ENCODE peak calls at places on chromosomes 4 and X, in four cellular contexts. U is HCT116, T is transverse colon, V is breast epithelium. E is an unnamed sample.

GRCh38 chr4:5746829-5747745 is 36.1 kb downstream of the EVC start:
- DNase-seq in V (no peak), T (no peak), U (no peak), E (no peak)

GRCh38 chrX:152941328-152942111 is 43.7 kb downstream of the ZNF185 start:
- DNase-seq in T (peak), U (peak), V (peak), E (peak)

GRCh38 chr4:105683038-105683437 is 25.5 kb downstream of the INTS12 start:
- DNase-seq in U (no peak), V (peak), T (peak), E (no peak)

GRCh38 chr4:82421796-82422560 is 8.3 kb downstream of the HNRNPDL start:
- DNase-seq in V (no peak), U (no peak), T (no peak), E (no peak)

GRCh38 chr4:714087-714486 is 8.5 kb downstream of the PCGF3 start:
- DNase-seq in T (no peak), U (no peak), V (no peak), E (no peak)

GRCh38 chr4:80184791-80185756 is 12.2 kb upstream of the PRDM8 start:
- DNase-seq in T (peak), U (no peak), V (no peak), E (no peak)

GRCh38 chr4:74503580-74503979 is 58.6 kb downstream of the AREG start:
- DNase-seq in V (no peak), T (no peak), U (no peak), E (no peak)

GRCh38 chr4:67770422-67770821 is 16.2 kb upstream of the GNRHR start:
- DNase-seq in T (no peak), U (no peak), V (no peak), E (no peak)

GRCh38 chrX:15761564-15762191 is 23.6 kb downstream of the CA5B start:
- DNase-seq in U (no peak), V (no peak), T (no peak), E (peak)

GRCh38 chr4:118367872-118368271 is 15.1 kb upstream of the PRSS12 start:
- DNase-seq in U (no peak), T (no peak), V (no peak), E (no peak)

GRCh38 chrX:40871385-40872082 is 136.2 kb upstream of the MED14 start:
- DNase-seq in T (no peak), V (no peak), U (no peak), E (no peak)

GRCh38 chr4:113355550-113356371 is 306.3 kb downstream of the ANK2 start:
- DNase-seq in V (no peak), U (peak), T (peak), E (no peak)

GRCh38 chrX:152817082-152817744 is 13.3 kb downstream of the CETN2 start:
- DNase-seq in U (no peak), T (peak), V (no peak), E (peak)

GRCh38 chr4:2811830-2812599 is 19.1 kb downstream of the SH3BP2 start:
- DNase-seq in T (peak), V (no peak), U (peak), E (peak)

GRCh38 chrX:153727108-153727931 is 2.7 kb downstream of the ABCD1 start:
- DNase-seq in V (no peak), U (no peak), T (peak), E (peak)

GRCh38 chr4:8208565-8208964 is 9.5 kb downstream of the SH3TC1 start:
- DNase-seq in U (no peak), V (no peak), T (no peak), E (no peak)

GRCh38 chrX:47297874-47298273 is 65.1 kb downstream of the USP11 start:
- DNase-seq in V (no peak), T (no peak), U (peak), E (no peak)

GRCh38 chr4:145289403-145290076 is 109.2 kb upstream of the OTUD4 start:
- DNase-seq in V (no peak), T (no peak), U (no peak), E (no peak)

GRCh38 chrX:123740006-123740405 is 7.2 kb upstream of the THOC2 start:
- DNase-seq in V (no peak), T (no peak), U (no peak), E (no peak)

GRCh38 chrX:115948018-115948923 is 222.3 kb upstream of the AGTR2 start:
- DNase-seq in T (peak), V (no peak), U (no peak), E (no peak)

GRCh38 chrX:153643431-153644351 is 3.3 kb upstream of the DUSP9 start:
- DNase-seq in U (no peak), V (no peak), T (no peak), E (no peak)

GRCh38 chr4:37953620-37954325 is 6.4 kb upstream of the PTTG2 start:
- DNase-seq in V (no peak), T (no peak), U (no peak), E (no peak)

GRCh38 chr4:141210168-141210567 is 10.5 kb upstream of the ZNF330 start:
- DNase-seq in V (no peak), U (no peak), T (no peak), E (no peak)

GRCh38 chr4:2417765-2418651 is at the start of gene ZFYVE28:
- DNase-seq in V (no peak), T (no peak), U (no peak), E (no peak)

GRCh38 chr4:184331155-184331995 is 113.7 kb upstream of the ENPP6 start:
- DNase-seq in T (peak), U (no peak), V (peak), E (peak)
- H3K27ac ChIP-seq in T (peak), U (no peak), V (peak), E (peak)

DNA sequence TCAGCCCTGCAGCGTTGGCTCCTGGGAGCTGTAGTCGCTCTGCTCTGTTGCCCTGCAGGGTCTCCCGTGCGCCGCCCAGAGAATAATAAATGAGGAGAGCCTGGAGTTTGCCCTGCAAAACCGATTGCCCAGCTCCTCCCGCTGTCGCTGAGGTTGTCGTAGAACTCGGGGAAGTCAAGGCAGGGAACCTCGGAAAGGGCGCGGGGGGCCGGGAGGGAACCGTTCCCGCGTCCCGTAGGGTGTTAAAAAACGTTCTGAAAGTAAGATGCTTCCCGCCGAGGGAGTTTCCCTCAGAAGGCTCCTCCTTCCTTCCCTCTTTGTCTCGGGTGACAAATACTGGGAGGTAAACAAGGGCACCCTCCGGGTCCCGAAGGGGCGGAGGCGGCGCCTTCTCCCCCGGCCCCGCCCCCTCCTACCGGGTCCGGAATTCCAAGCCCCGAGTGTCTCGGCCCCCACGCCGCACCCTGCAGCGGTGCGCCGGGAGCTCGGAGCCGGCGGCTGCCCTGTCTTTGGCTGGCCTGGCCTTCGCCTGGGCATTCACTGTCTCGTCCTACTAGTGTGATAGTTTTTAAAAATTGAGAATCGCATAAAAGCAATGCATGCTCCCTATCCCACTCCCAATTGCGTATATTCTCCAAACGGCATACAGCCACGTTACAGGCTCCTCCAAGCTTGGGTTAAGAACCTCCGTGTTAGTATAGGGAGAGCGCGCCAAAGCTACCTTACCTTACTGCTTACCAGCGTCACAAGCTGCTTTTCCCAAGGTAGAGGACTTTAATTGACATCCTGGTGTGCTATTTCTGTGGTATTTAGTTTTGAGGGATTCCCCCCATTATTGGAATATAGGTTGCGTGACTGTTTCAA is 965 bp upstream of the HMGB2 start:
- DNase-seq in U (peak), V (peak), T (peak), E (peak)
- TF ChIP-seq POLR2A in U (peak), V (no peak), T (peak), E (no peak)

DNA sequence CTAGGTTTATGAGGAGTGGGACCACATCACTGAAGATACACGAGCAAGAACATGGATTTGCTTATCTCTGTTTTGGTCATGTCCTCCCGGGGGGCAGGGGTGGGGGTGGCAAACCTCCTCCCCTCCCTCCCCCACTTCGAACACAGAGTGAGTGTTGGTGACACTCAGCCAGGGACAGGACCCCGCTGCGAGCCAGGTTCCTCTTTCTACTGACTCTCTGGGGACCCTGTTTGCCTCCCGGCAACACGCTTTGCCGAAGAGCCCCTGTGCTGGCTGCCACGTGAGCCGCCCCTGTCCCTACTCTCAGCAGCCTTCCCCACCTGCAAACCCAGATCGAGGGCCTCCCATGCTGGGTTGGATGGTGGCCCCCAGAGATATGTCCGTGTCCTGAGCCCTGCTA is 34.7 kb downstream of the P2RY8 start:
- DNase-seq in U (no peak), V (no peak), T (peak), E (no peak)
- H3K27ac ChIP-seq in U (no peak), V (no peak), T (no peak), E (no peak)

DNA sequence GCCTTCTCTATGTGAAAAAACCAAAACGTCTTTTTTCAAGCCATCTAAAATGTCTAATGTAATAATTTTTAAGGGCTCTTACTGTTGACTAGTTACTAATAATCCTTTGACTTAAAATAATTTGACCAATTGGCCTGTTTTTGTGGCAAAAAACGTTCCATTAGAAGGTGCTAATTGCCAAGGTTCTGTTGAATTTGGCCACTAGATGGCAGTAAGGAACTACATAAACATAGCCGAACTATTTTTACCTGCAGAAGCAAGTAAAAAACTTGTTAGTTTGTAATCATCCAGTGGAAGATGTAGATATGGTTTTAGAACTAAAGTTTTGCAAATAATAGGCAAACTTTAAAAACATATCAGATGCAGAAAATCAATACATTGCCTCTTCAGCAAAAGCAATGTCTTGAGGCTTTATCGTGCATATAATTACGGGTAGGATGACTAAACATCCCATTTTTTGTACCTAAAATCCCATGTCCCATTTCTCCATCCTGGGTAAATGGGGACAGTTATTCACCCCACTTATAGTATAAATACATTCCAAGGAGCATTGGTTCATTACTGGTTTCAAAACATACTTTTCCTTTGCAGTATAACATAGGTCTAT is 57.6 kb downstream of the PROM1 start:
- DNase-seq in U (peak), T (no peak), V (no peak), E (peak)
- TF ChIP-seq POLR2A in U (no peak), T (no peak), V (no peak), E (no peak)

DNA sequence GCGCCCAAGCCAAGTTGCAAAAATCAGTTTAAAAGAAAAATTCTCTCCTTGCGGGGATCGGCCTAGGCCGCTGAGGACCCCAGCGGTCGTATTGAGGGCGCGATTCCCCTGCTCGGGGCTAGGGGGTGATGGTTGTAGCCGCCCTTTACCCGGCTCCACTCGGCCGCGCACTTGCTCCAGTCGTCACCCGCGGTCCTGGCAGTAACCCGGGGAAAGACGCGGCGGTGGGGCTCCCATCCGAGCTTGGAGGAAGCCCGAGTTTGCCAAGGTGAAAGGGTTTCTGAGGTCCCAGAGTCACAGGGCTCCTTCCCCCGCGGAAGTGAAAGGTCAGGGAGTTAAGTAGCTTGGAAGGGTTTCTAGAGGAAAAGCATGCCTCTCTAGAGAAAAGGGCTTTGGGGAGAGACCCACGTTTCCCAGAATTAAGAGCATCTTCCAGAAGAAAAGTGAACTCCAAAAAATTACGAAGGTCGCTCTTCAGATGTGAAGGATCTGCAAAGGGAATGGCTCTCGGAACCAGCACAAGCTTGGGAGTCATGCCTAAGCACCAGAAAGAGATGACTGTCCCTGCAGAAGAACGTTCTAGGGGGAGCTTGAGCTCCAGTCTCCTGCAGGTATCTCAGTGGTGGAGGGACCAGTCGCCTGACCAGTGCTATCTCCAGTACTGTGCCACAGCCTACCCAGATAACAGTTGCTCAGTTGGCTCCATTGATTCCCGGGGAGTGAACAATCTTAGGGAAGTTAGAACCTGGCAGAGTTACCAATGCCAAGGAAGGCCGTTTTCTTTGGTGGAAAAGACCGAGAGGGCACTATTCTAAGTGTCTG is 873 bp downstream of the LAP3 start:
- DNase-seq in U (no peak), T (peak), V (peak), E (peak)
- H3K27ac ChIP-seq in U (peak), T (peak), V (peak), E (peak)

DNA sequence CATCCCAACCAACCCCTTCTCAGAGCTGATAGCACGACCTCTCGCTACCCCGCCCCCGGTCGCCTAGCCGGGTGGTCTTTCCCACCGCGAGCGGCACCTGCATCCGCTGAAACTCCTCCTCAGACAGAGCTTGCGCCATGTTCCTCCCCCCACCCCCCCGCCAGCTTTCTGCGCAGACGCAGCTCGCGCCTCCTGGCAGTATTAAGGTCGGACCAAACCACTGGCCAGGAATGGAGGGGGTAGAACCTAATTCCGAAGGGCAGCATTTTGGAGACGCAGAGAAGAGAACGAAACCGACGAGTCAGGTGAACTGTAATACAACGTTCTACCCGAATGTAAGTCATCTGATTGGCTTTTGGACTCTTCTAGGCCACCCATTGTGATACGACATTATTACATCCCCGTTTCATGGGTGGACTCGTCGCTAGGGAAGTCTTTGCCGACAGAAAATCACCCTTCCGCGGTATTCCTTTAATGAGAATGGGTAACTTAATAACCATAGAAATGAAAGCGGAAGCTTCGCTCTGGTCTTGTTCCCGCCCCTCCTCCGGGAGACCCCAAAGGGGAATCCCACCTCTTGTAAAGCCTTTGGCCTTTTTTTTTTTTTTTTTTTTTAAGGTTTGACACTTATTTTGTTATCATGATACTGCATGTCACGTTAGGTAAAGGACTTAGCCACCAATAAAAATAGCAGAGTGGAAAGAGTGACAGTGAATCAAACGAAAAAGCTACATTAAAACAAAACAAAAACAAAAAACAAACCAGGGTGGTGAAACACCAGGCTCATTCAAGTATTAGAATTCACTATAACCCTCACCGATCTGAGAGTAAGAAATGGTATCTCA is at the start of gene GRIPAP1:
- DNase-seq in V (peak), U (peak), T (peak), E (peak)
- TF ChIP-seq POLR2A in V (no peak), U (no peak), T (peak), E (peak)

GRCh38 chr4:41560112-41560511 is 22.2 kb downstream of the LIMCH1 start:
- DNase-seq in T (no peak), U (no peak), V (no peak), E (no peak)
- H3K27ac ChIP-seq in T (no peak), U (no peak), V (no peak), E (no peak)

DNA sequence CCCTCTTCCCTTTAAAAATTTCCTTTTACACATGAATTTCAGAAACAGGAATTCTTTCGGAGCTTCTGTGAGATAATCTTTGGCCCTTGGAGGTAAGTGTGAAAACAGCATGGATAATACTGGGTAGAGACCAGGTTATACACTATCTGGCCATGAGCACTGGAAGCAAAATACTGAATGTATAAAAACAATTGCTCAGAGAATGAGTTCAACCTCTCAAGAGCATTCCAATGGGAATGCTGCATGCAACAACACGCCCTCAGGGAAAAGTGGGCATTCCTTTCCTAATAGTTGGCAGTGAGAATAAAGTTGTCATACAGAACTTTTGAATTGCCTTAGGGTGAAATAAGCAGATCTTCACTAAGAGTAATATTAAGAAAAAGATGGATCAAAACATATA is 574.8 kb upstream of the DIPK2B start:
- DNase-seq in T (no peak), U (no peak), V (no peak), E (no peak)
- TF ChIP-seq POLR2A in T (no peak), U (no peak), V (no peak), E (no peak)